ENCODE peak calls at places on chromosomes 12 and 14, in six cellular contexts. K is HFF-Myc; F is AG09319; W is neural crest cell; S is GM03348; U is CD8-positive, alpha-beta memory T cell. Z is an unnamed sample.

GRCh38 chr12:62640910-62641448 is 174.4 kb downstream of the MON2 start:
- DNase-seq in K (peak), F (no peak), W (no peak), S (peak), U (no peak), Z (no peak)

GRCh38 chr14:95300697-95301526 is 18.8 kb downstream of the CLMN start:
- DNase-seq in K (no peak), F (no peak), W (no peak), S (no peak), U (no peak), Z (no peak)

GRCh38 chr14:56417173-56417572 is 162.4 kb upstream of the TMEM260 start:
- DNase-seq in K (no peak), F (no peak), W (no peak), S (no peak), U (no peak), Z (no peak)

GRCh38 chr14:105864651-105865265 is 338.4 kb downstream of the TMEM121 start:
- DNase-seq in K (no peak), F (no peak), W (no peak), S (no peak), U (no peak), Z (no peak)

GRCh38 chr14:50225067-50225973 is 6.1 kb downstream of the SOS2 start:
- DNase-seq in K (peak), F (peak), W (no peak), S (peak), U (no peak), Z (no peak)

GRCh38 chr12:67148265-67148664 is 120.9 kb upstream of the CAND1 start:
- DNase-seq in K (no peak), F (no peak), W (no peak), S (no peak), U (no peak), Z (no peak)

GRCh38 chr14:103314496-103315277 is 19.4 kb upstream of the EIF5 start:
- DNase-seq in K (no peak), F (no peak), W (no peak), S (no peak), U (no peak), Z (no peak)

GRCh38 chr12:79337891-79338290 is 352.9 kb downstream of the PAWR start:
- DNase-seq in K (no peak), F (no peak), W (no peak), S (no peak), U (no peak), Z (no peak)

GRCh38 chr12:34302131-34302885 is 280.0 kb downstream of the ALG10 start:
- DNase-seq in K (no peak), F (no peak), W (no peak), S (no peak), U (no peak), Z (no peak)

GRCh38 chr14:99878563-99878962 is 85.3 kb downstream of the EML1 start:
- DNase-seq in K (no peak), F (no peak), W (no peak), S (no peak), U (no peak), Z (no peak)

GRCh38 chr14:104805941-104806624 is 5.2 kb downstream of the ZBTB42 start:
- DNase-seq in K (no peak), F (no peak), W (no peak), S (no peak), U (no peak), Z (no peak)

GRCh38 chr14:39435241-39435640 is 3.0 kb upstream of the FBXO33 start:
- DNase-seq in K (no peak), F (no peak), W (no peak), S (no peak), U (no peak), Z (no peak)